ENCODE peak calls at places on chromosomes 13 and 19, in six cellular contexts. N, O, B, V, T and Y are unnamed samples.

GRCh38 chr13:24008679-24009078 is 111.4 kb upstream of the C1QTNF9B start:
- DNase-seq in N (no peak), O (no peak), B (no peak), V (no peak), T (no peak), Y (no peak)

GRCh38 chr13:41154042-41154441 is 21.4 kb upstream of the KBTBD6 start:
- DNase-seq in N (no peak), O (no peak), B (no peak), V (no peak), T (no peak), Y (no peak)

GRCh38 chr19:10270180-10270615 is 722 bp upstream of the ICAM1 start:
- DNase-seq in N (peak), O (peak), B (peak), V (no peak), T (peak), Y (no peak)

GRCh38 chr13:100848304-100848703 is 173.7 kb upstream of the TMTC4 start:
- DNase-seq in N (peak), O (no peak), B (no peak), V (no peak), T (no peak), Y (no peak)

GRCh38 chr13:34748078-34748477 is 194.0 kb upstream of the NBEA start:
- DNase-seq in N (no peak), O (no peak), B (no peak), V (no peak), T (no peak), Y (no peak)

GRCh38 chr13:113410472-113411201 is 42.7 kb downstream of the ADPRHL1 start:
- DNase-seq in N (no peak), O (no peak), B (no peak), V (peak), T (no peak), Y (peak)

GRCh38 chr19:47794526-47794925 is 9.8 kb downstream of the TPRX1 start:
- DNase-seq in N (peak), O (no peak), B (no peak), V (no peak), T (no peak), Y (no peak)

GRCh38 chr13:40472427-40473220 is 193.8 kb downstream of the FOXO1 start:
- DNase-seq in N (no peak), O (no peak), B (no peak), V (no peak), T (no peak), Y (no peak)

GRCh38 chr13:96781141-96781540 is 213.1 kb downstream of the OXGR1 start:
- DNase-seq in N (no peak), O (no peak), B (no peak), V (no peak), T (no peak), Y (no peak)

GRCh38 chr13:44352671-44353070 is 21.0 kb upstream of the SERP2 start:
- DNase-seq in N (no peak), O (no peak), B (no peak), V (no peak), T (no peak), Y (no peak)

GRCh38 chr13:110017379-110017778 is 231.0 kb upstream of the IRS2 start:
- DNase-seq in N (peak), O (no peak), B (no peak), V (peak), T (no peak), Y (no peak)

GRCh38 chr13:110565296-110565695 is 3.8 kb upstream of the RAB20 start:
- DNase-seq in N (peak), O (no peak), B (no peak), V (no peak), T (no peak), Y (no peak)

GRCh38 chr13:111941845-111942447 is 125.0 kb upstream of the SOX1 start:
- DNase-seq in N (no peak), O (no peak), B (no peak), V (no peak), T (no peak), Y (no peak)

GRCh38 chr13:71374471-71375041 is 492.4 kb downstream of the DACH1 start:
- DNase-seq in N (no peak), O (no peak), B (no peak), V (no peak), T (no peak), Y (no peak)

GRCh38 chr19:17846146-17846545 is 1.6 kb downstream of the JAK3 start:
- DNase-seq in N (no peak), O (no peak), B (no peak), V (no peak), T (no peak), Y (no peak)

GRCh38 chr19:49869009-49869483 is 1.7 kb upstream of the PNKP start:
- DNase-seq in N (no peak), O (no peak), B (no peak), V (no peak), T (peak), Y (no peak)

GRCh38 chr13:40439928-40440327 is 226.5 kb downstream of the FOXO1 start:
- DNase-seq in N (no peak), O (no peak), B (no peak), V (no peak), T (no peak), Y (no peak)

GRCh38 chr19:51607920-51608562 is 22.2 kb downstream of the SIGLEC5 start:
- DNase-seq in N (peak), O (peak), B (peak), V (no peak), T (no peak), Y (no peak)

GRCh38 chr13:20901668-20902437 is 693 bp downstream of the XPO4 start:
- DNase-seq in N (peak), O (peak), B (peak), V (peak), T (peak), Y (no peak)

GRCh38 chr19:47607564-47608073 is 1.3 kb upstream of the BICRA start:
- DNase-seq in N (no peak), O (no peak), B (no peak), V (no peak), T (no peak), Y (no peak)

GRCh38 chr13:112703935-112704633 is 14.2 kb downstream of the ATP11A start:
- DNase-seq in N (no peak), O (no peak), B (peak), V (no peak), T (no peak), Y (no peak)

GRCh38 chr19:58227964-58228583 is 640 bp upstream of the ZNF544 start:
- DNase-seq in N (peak), O (no peak), B (no peak), V (no peak), T (no peak), Y (no peak)

GRCh38 chr13:99982021-99982740 is 597 bp downstream of the ZIC2 start:
- DNase-seq in N (peak), O (no peak), B (no peak), V (no peak), T (peak), Y (no peak)

GRCh38 chr19:45428385-45429231 is 4.9 kb upstream of the ERCC1 start:
- DNase-seq in N (peak), O (no peak), B (peak), V (peak), T (peak), Y (no peak)

GRCh38 chr19:27997069-27997468 is 1215.9 kb downstream of the UQCRFS1 start:
- DNase-seq in N (no peak), O (no peak), B (no peak), V (no peak), T (no peak), Y (no peak)

GRCh38 chr13:87089391-87089790 is 581.8 kb upstream of the SLITRK5 start:
- DNase-seq in N (peak), O (no peak), B (no peak), V (no peak), T (no peak), Y (no peak)

GRCh38 chr13:67023088-67023893 is 206.8 kb downstream of the PCDH9 start:
- DNase-seq in N (peak), O (peak), B (no peak), V (peak), T (no peak), Y (no peak)

GRCh38 chr13:38758278-38758677 is 71.4 kb downstream of the FREM2 start:
- DNase-seq in N (no peak), O (no peak), B (no peak), V (no peak), T (no peak), Y (no peak)

GRCh38 chr13:48333976-48334375 is 30.4 kb downstream of the RB1 start:
- DNase-seq in N (no peak), O (no peak), B (no peak), V (no peak), T (no peak), Y (no peak)

GRCh38 chr19:35903550-35904179 is 1.3 kb downstream of the HCST start:
- DNase-seq in N (peak), O (peak), B (peak), V (peak), T (peak), Y (no peak)

GRCh38 chr19:56595548-56595899 is 422 bp downstream of the ZNF71 start:
- DNase-seq in N (no peak), O (no peak), B (no peak), V (no peak), T (no peak), Y (no peak)

GRCh38 chr13:107680115-107680514 is 535.2 kb downstream of the LIG4 start:
- DNase-seq in N (no peak), O (no peak), B (no peak), V (no peak), T (peak), Y (no peak)

GRCh38 chr13:43304945-43305344 is 281.6 kb downstream of the DNAJC15 start:
- DNase-seq in N (peak), O (no peak), B (no peak), V (no peak), T (peak), Y (no peak)

GRCh38 chr13:43305416-43305815 is 282.0 kb downstream of the DNAJC15 start:
- DNase-seq in N (no peak), O (no peak), B (no peak), V (no peak), T (no peak), Y (no peak)

GRCh38 chr13:43301341-43301969 is 278.1 kb downstream of the DNAJC15 start:
- DNase-seq in N (no peak), O (no peak), B (no peak), V (no peak), T (no peak), Y (no peak)

GRCh38 chr13:43304449-43304848 is 281.1 kb downstream of the DNAJC15 start:
- DNase-seq in N (no peak), O (no peak), B (no peak), V (no peak), T (no peak), Y (no peak)

DNA sequence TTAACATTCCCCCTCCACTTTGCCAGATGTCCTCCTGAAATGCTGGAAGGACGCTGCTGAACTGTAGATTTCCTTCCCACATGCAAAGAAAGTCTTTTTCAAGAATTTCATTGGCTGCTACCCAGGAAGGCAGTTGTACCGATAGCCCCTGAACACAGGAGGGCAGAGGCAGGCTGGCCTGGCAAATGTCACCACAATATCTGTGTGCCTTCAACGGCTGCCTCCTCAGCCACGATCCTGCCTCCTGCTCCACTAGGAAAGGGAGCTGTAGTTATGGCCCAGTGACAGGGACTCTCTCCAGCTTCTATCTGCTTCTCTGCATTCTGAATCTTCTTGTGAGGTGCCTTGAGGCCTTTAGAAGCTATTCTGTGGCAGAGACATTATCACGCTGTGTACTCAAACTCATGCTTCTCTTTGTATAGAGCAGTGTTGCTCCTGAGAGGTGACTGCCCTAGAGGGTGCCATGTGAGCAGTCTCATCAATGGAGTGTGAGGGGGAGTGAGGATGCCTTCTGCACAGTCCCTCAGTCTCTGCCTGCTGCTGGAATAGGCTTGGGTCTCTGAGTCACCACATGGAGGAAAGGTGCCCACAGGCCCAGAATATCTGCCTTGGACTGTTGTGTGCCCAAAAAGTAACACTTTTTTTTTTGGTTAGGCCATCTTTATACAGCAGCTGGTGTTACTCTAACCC is 279.8 kb downstream of the DNAJC15 start:
- DNase-seq in N (peak), O (peak), B (no peak), V (no peak), T (peak), Y (no peak)
- TF ChIP-seq CTCF in N (peak), O (no peak), B (no peak), V (no peak), T (peak), Y (peak)

GRCh38 chr13:98172570-98173405 is 4.3 kb downstream of the RNF113B start:
- DNase-seq in N (no peak), O (no peak), B (no peak), V (no peak), T (peak), Y (no peak)
- H3K4me3 ChIP-seq in N (no peak), O (no peak), B (no peak), V (no peak), T (no peak), Y (no peak)

GRCh38 chr19:8151499-8152035 is 2.2 kb upstream of the FBN3 start:
- DNase-seq in N (no peak), O (no peak), B (no peak), V (no peak), T (peak), Y (no peak)
- TF ChIP-seq REST in N (no peak), O (no peak), B (no peak), V (no peak), T (no peak), Y (no peak)

GRCh38 chr19:29667941-29668340 is 2.7 kb downstream of the PLEKHF1 start:
- DNase-seq in N (no peak), O (no peak), B (no peak), V (no peak), T (no peak), Y (no peak)
- TF ChIP-seq CTCF in N (no peak), O (no peak), B (no peak), V (no peak), T (no peak), Y (no peak)

GRCh38 chr19:6587093-6587820 is 3.7 kb downstream of the CD70 start:
- DNase-seq in N (peak), O (peak), B (no peak), V (no peak), T (no peak), Y (no peak)
- H3K4me3 ChIP-seq in N (peak), O (peak), B (peak), V (no peak), T (peak), Y (no peak)

DNA sequence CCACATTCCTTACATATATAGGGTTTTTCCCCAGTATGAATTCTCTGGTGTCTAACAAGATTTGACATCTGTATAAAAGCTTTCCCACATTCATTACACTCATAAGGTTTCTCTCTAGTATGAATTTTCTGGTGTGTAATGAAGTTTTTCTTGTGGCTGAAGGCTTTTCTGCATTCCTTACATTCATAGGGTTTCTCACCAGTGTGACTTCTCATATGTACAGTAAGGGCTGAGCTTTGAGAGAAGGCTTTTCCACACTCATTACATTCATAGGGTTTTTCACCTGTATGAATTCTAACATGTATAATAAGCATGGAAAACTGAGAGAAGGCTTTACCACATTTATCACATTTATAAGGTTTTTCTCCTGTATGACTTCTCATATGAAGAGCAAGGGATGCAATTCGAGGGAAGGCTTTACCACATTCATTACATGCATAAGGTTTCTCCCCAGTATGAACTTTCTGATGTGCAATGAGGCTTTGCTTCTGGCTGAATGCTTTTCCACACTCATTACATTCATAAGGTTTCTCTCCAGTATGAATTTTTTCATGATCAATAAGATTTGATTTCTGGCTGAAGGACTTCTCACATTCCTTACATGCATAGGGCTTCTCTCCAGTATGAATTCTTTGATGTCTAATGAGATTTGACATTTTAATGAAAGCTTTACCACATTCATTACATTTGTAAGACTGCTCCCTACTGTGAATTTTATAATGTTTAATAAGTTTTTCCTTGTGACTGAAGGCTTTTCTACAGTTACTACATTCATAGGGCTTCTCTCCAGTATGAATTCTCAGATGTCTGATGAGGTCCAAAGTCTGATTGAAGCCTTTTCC is 42.6 kb downstream of the ZNF527 start:
- DNase-seq in N (no peak), O (no peak), B (no peak), V (no peak), T (no peak), Y (no peak)
- TF ChIP-seq REST in N (no peak), O (no peak), B (no peak), V (no peak), T (no peak), Y (no peak)